ENCODE peak calls at places on chromosome 20, in six cellular contexts. Z is Daoy; E is CD4-positive, alpha-beta T cell; F is activated naive CD8-positive, alpha-beta T cell treated with anti-CD3 and anti-CD28 coated beads, Interleukin-2, amount 50 U/mL, for 24 hours; J is activated CD4-positive, alpha-beta memory T cell treated with anti-CD3 and anti-CD28 coated beads, Interleukin-2, amount 10 ng/mL, durations not matched to agents 7 days and 5 days; R is Peyer's patch. D is an unnamed sample.

GRCh38 chr20:13840093-13840465 is 55.3 kb downstream of the NDUFAF5 start:
- DNase-seq in Z (no peak), E (no peak), F (no peak), J (no peak), R (no peak), D (no peak)

GRCh38 chr20:53940883-53941546 is 129.4 kb downstream of the BCAS1 start:
- DNase-seq in Z (peak; percentile 87), E (no peak), F (no peak), J (no peak), R (no peak), D (no peak)

GRCh38 chr20:8067082-8067481 is 47.5 kb upstream of the TMX4 start:
- DNase-seq in Z (no peak), E (no peak), F (no peak), J (no peak), R (no peak), D (no peak)

GRCh38 chr20:1376007-1376406 is 16.8 kb downstream of the FKBP1A start:
- DNase-seq in Z (no peak), E (no peak), F (no peak), J (no peak), R (no peak), D (no peak)

GRCh38 chr20:38875170-38875993 is 50.8 kb upstream of the FAM83D start:
- DNase-seq in Z (no peak), E (peak; percentile 67), F (peak; percentile 68), J (peak; percentile 70), R (peak; percentile 93), D (peak; percentile 36)

GRCh38 chr20:59723607-59724456 is 119.5 kb downstream of the PHACTR3 start:
- DNase-seq in Z (no peak), E (no peak), F (no peak), J (no peak), R (no peak), D (no peak)

GRCh38 chr20:44736170-44737021 is 9.3 kb upstream of the KCNK15 start:
- DNase-seq in Z (peak; percentile 49), E (no peak), F (peak; percentile 18), J (peak; percentile 37), R (peak; percentile 74), D (no peak)

GRCh38 chr20:4819901-4820300 is 98.2 kb downstream of the PRND start:
- DNase-seq in Z (no peak), E (no peak), F (no peak), J (no peak), R (no peak), D (no peak)

GRCh38 chr20:64156136-64156885 is 7.9 kb upstream of the MYT1 start:
- DNase-seq in Z (no peak), E (no peak), F (no peak), J (no peak), R (no peak), D (no peak)

GRCh38 chr20:37071481-37071911 is 24.3 kb downstream of the RBL1 start:
- DNase-seq in Z (peak; percentile 76), E (no peak), F (peak; percentile 8), J (peak; percentile 54), R (peak; percentile 47), D (no peak)

GRCh38 chr20:59145926-59146800 is 17.5 kb upstream of the ZNF831 start:
- DNase-seq in Z (no peak), E (peak; percentile 63), F (peak; percentile 76), J (peak; percentile 55), R (peak; percentile 77), D (no peak)

GRCh38 chr20:60056345-60057122 is 98.3 kb downstream of the CDH26 start:
- DNase-seq in Z (no peak), E (no peak), F (no peak), J (peak; percentile 49), R (no peak), D (no peak)

GRCh38 chr20:33539129-33539528 is 49.2 kb downstream of the CBFA2T2 start:
- DNase-seq in Z (no peak), E (no peak), F (no peak), J (no peak), R (no peak), D (no peak)

GRCh38 chr20:31815408-31816188 is 3.6 kb upstream of the MYLK2 start:
- DNase-seq in Z (no peak), E (no peak), F (no peak), J (no peak), R (no peak), D (no peak)

GRCh38 chr20:59580991-59581401 is 23.3 kb upstream of the PHACTR3 start:
- DNase-seq in Z (no peak), E (peak; percentile 19), F (no peak), J (no peak), R (no peak), D (no peak)

GRCh38 chr20:58597021-58597940 is 53.8 kb upstream of the STX16 start:
- DNase-seq in Z (no peak), E (no peak), F (no peak), J (no peak), R (no peak), D (no peak)

GRCh38 chr20:16661738-16662137 is 68.1 kb upstream of the SNRPB2 start:
- DNase-seq in Z (peak; percentile 4), E (no peak), F (no peak), J (no peak), R (no peak), D (no peak)

GRCh38 chr20:2137552-2138201 is 36.0 kb downstream of the STK35 start:
- DNase-seq in Z (peak; percentile 77), E (no peak), F (no peak), J (no peak), R (no peak), D (no peak)

D was measured in effector CD8-positive, alpha-beta T cell.